ENCODE peak calls at places on chromosome 21, in five cellular contexts. W is SK-N-DZ, S is NCI-H774, F is GOT3, L is small intestine. P is an unnamed sample.

GRCh38 chr21:20377250-20377649 is 621.0 kb upstream of the NCAM2 start:
- DNase-seq in W (no peak), S (no peak), L (no peak), F (no peak), P (no peak)

GRCh38 chr21:17612023-17612564 is 607 bp downstream of the BTG3 start:
- DNase-seq in F (no peak), S (no peak), W (no peak), L (peak), P (no peak)

GRCh38 chr21:42040411-42041180 is 30.4 kb upstream of the ZBTB21 start:
- DNase-seq in F (peak), W (no peak), L (no peak), S (no peak), P (peak)

GRCh38 chr21:46424062-46424591 is 34.6 kb upstream of the DIP2A start:
- DNase-seq in L (no peak), W (no peak), S (no peak), F (no peak), P (no peak)

GRCh38 chr21:42114646-42115045 is 43.5 kb downstream of the UMODL1 start:
- DNase-seq in S (no peak), L (no peak), W (no peak), F (no peak), P (no peak)

GRCh38 chr21:40471103-40471502 is 375.9 kb downstream of the DSCAM start:
- DNase-seq in F (no peak), S (no peak), W (no peak), L (no peak), P (no peak)

GRCh38 chr21:41168391-41169257 is 664 bp downstream of the BACE2 start:
- DNase-seq in S (no peak), W (no peak), F (no peak), L (peak), P (peak)

GRCh38 chr21:45642122-45642813 is 1.3 kb upstream of the PCBP3 start:
- DNase-seq in F (no peak), S (no peak), L (no peak), W (no peak), P (no peak)

GRCh38 chr21:25999935-26000582 is 170.5 kb downstream of the APP start:
- DNase-seq in W (no peak), L (peak), F (no peak), S (no peak), P (no peak)

GRCh38 chr21:23740463-23740862 is 1866.8 kb downstream of the MRPL39 start:
- DNase-seq in F (no peak), W (no peak), S (no peak), L (no peak), P (no peak)

GRCh38 chr21:46057111-46057709 is 40.7 kb upstream of the COL6A2 start:
- DNase-seq in L (no peak), W (no peak), S (no peak), F (no peak), P (no peak)

GRCh38 chr21:44365967-44366585 is 12.7 kb downstream of the TRPM2 start:
- DNase-seq in F (no peak), L (no peak), S (no peak), W (no peak), P (no peak)

GRCh38 chr21:42404534-42404933 is 832 bp downstream of the UBASH3A start:
- DNase-seq in S (no peak), W (no peak), L (no peak), F (no peak), P (no peak)

GRCh38 chr21:14121719-14122118 is 89.0 kb downstream of the LIPI start:
- DNase-seq in L (no peak), S (no peak), F (no peak), W (no peak), P (no peak)

GRCh38 chr21:43322805-43323204 is 104.1 kb downstream of the SIK1 start:
- DNase-seq in L (no peak), F (no peak), W (no peak), S (no peak), P (no peak)

GRCh38 chr21:38474124-38474523 is 24.2 kb downstream of the ERG start:
- DNase-seq in L (no peak), F (no peak), S (no peak), W (no peak), P (no peak)

GRCh38 chr21:29155118-29155932 is 24.9 kb downstream of the MAP3K7CL start:
- DNase-seq in W (no peak), F (no peak), L (peak), S (no peak), P (peak)

GRCh38 chr21:18350216-18350615 is 53.4 kb downstream of the TMPRSS15 start:
- DNase-seq in W (no peak), F (no peak), L (no peak), S (no peak), P (peak)

GRCh38 chr21:45935628-45936027 is 45.9 kb upstream of the COL6A1 start:
- DNase-seq in W (peak), L (no peak), F (no peak), S (no peak), P (peak)

GRCh38 chr21:42421018-42421793 is 17.5 kb downstream of the UBASH3A start:
- DNase-seq in F (no peak), S (no peak), L (peak), W (no peak), P (no peak)

GRCh38 chr21:45866473-45867010 is 115.0 kb upstream of the COL6A1 start:
- DNase-seq in F (no peak), S (no peak), L (no peak), W (no peak), P (no peak)

GRCh38 chr21:45013271-45013841 is 61.0 kb upstream of the ADARB1 start:
- DNase-seq in W (no peak), S (no peak), L (no peak), F (no peak), P (no peak)

GRCh38 chr21:35352066-35352770 is 303.1 kb upstream of the RUNX1 start:
- DNase-seq in F (no peak), L (no peak), S (no peak), W (no peak), P (no peak)

GRCh38 chr21:45900034-45900868 is 81.3 kb upstream of the COL6A1 start:
- DNase-seq in L (no peak), F (no peak), S (no peak), W (no peak), P (no peak)

GRCh38 chr21:34807881-34808568 is 139.2 kb downstream of the CLIC6 start:
- DNase-seq in F (peak), L (no peak), W (no peak), S (no peak), P (peak)

GRCh38 chr21:29334717-29335428 is 36.2 kb downstream of the BACH1 start:
- DNase-seq in S (no peak), W (no peak), L (no peak), F (no peak), P (peak)

GRCh38 chr21:41247561-41247968 is 69.0 kb upstream of the FAM3B start:
- DNase-seq in W (no peak), S (no peak), L (peak), F (no peak), P (peak)

GRCh38 chr21:43187715-43188114 is 18.9 kb downstream of the CRYAA start:
- DNase-seq in F (no peak), W (no peak), L (no peak), S (no peak), P (no peak)

GRCh38 chr21:41008971-41009370 is 159.0 kb upstream of the BACE2 start:
- DNase-seq in F (no peak), W (peak), L (no peak), S (no peak), P (no peak)

GRCh38 chr21:41634211-41634694 is 126.3 kb upstream of the TMPRSS2 start:
- DNase-seq in F (no peak), S (no peak), W (no peak), L (peak), P (no peak)

GRCh38 chr21:28454978-28455600 is 537.6 kb downstream of the LTN1 start:
- DNase-seq in F (no peak), S (no peak), W (no peak), L (no peak), P (no peak)